ENCODE peak calls at places on chromosome 2, in ten cellular contexts. A, L, R, O, M, C, W, Y, F and H are unnamed samples.
A peak's percentile ranks its signal among the peaks of the same experiment; 100 is the strongest.

GRCh38 chr2:83837823-83838222 is 621.3 kb downstream of the SUCLG1 start:
- DNase-seq in L (no peak), M (no peak), W (no peak), R (no peak), C (no peak), Y (no peak), F (no peak), A (no peak), O (no peak), H (no peak)

GRCh38 chr2:23566236-23567142 is 181.5 kb downstream of the KLHL29 start:
- DNase-seq in F (no peak), O (no peak), R (peak; percentile 9), M (peak; percentile 25), W (no peak), Y (no peak), L (no peak), C (no peak), A (no peak), H (peak; percentile 10)

GRCh38 chr2:177597759-177598158 is 205.2 kb downstream of the AGPS start:
- DNase-seq in O (peak; percentile 14), R (no peak), F (no peak), Y (no peak), W (no peak), M (no peak), C (no peak), L (no peak), A (no peak), H (no peak)

GRCh38 chr2:210955591-210955990 is 399.2 kb downstream of the CPS1 start:
- DNase-seq in F (no peak), R (no peak), M (no peak), Y (no peak), O (peak; percentile 60), A (no peak), C (no peak), W (peak; percentile 42), L (no peak), H (no peak)

GRCh38 chr2:33134086-33134763 is 187.5 kb downstream of the LTBP1 start:
- DNase-seq in R (no peak), L (peak; percentile 75), F (peak; percentile 51), M (no peak), O (peak; percentile 97), A (no peak), C (no peak), Y (peak; percentile 75), W (peak; percentile 99), H (no peak)

GRCh38 chr2:25699206-25699605 is 25.8 kb upstream of the DTNB start:
- DNase-seq in Y (no peak), C (no peak), A (no peak), L (no peak), F (no peak), M (no peak), O (no peak), W (no peak), R (no peak), H (no peak)

GRCh38 chr2:75055820-75056675 is 97.6 kb downstream of the POLE4 start:
- DNase-seq in F (no peak), M (peak; percentile 94), R (no peak), A (no peak), C (no peak), W (peak; percentile 87), Y (no peak), O (no peak), L (no peak), H (no peak)

GRCh38 chr2:106159867-106160785 is 34.0 kb downstream of the UXS1 start:
- DNase-seq in W (no peak), O (no peak), M (no peak), L (no peak), R (peak; percentile 19), F (no peak), Y (no peak), C (no peak), A (no peak), H (peak; percentile 70)

GRCh38 chr2:118853647-118854367 is 6.4 kb upstream of the EN1 start:
- DNase-seq in W (no peak), M (no peak), A (no peak), C (no peak), F (no peak), L (peak; percentile 39), R (no peak), Y (no peak), O (no peak), H (no peak)

GRCh38 chr2:201126308-201127127 is 10.6 kb downstream of the CFLAR start:
- DNase-seq in Y (no peak), C (no peak), L (no peak), W (no peak), M (peak; percentile 84), A (no peak), O (peak; percentile 71), F (no peak), R (peak; percentile 56), H (no peak)

GRCh38 chr2:201130524-201131186 is 14.7 kb downstream of the CFLAR start:
- DNase-seq in Y (no peak), A (no peak), R (no peak), F (no peak), W (peak; percentile 27), M (peak; percentile 66), C (no peak), L (no peak), O (peak; percentile 85), H (no peak)

GRCh38 chr2:201129044-201129505 is 13.1 kb downstream of the CFLAR start:
- DNase-seq in M (peak; percentile 76), R (peak; percentile 77), A (no peak), C (no peak), F (no peak), O (peak; percentile 67), W (peak; percentile 37), L (no peak), Y (no peak), H (no peak)

GRCh38 chr2:201127570-201127969 is 11.6 kb downstream of the CFLAR start:
- DNase-seq in M (peak; percentile 68), O (peak; percentile 45), F (no peak), L (peak; percentile 72), Y (peak; percentile 50), W (peak; percentile 38), R (no peak), A (no peak), C (no peak), H (peak; percentile 57)

GRCh38 chr2:201127128-201127521 is 11.2 kb downstream of the CFLAR start:
- DNase-seq in L (no peak), F (no peak), Y (no peak), A (no peak), C (no peak), R (peak; percentile 84), O (no peak), M (peak; percentile 61), W (no peak), H (no peak)
- H3K4me3 ChIP-seq in L (peak overlapping the region; percentile 100), F (peak overlapping the region; percentile 88), Y (no peak overlapping the region), A (no peak overlapping the region), C (peak overlapping the region; percentile 77), R (peak overlapping the region; percentile 23), O (no peak overlapping the region), M (peak overlapping the region; percentile 88), W (no peak overlapping the region), H (no peak overlapping the region)

DNA sequence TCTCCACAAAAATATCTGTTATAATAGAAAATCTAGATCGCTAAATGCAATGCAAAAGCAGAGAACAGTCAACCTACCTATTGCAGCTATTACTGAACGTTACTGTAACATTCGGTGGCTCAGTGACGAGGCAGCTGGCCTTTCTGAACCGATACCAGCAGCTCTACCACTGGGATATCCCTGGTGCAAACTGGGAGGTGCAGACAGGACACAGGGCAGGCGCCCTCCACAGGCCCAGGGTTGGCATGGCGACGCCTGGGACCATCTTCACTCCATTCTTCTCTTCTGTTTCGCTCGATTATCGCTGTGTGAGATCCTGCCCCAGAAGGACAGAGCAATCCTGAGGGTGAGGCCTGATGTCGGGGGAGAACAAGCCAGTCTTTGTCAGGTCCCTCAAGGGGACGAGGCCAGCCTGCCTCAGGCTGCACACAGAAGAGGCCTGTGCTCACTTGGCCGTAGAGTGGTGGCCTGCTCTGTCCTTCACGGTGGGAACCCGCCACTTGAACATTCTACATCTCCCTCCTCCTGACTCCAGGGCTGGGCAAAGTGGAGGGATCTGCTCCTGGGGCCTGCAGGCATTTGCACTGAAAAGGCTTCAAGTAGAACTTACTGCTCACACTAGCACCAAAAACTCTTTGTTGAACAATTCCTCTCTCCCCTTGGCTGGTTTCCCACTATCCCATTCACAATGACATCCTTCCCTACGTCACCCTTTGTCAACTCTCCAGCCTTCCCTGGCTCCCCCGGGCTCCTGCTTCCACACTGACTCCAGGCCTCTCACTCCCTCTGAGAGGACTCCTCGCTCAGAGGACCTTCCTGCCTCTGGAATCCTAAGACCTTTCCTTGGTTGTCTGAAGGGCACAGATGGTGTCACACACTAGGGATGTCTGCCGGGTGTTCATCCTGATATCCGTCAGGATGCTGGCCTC is 49.7 kb downstream of the CYRIA start:
- DNase-seq in L (peak; percentile 59), M (no peak), C (no peak), Y (no peak), R (no peak), F (peak; percentile 50), W (no peak), A (no peak), O (no peak), H (no peak)
- H3K4me3 ChIP-seq in L (no peak overlapping the region), M (no peak overlapping the region), C (no peak overlapping the region), Y (no peak overlapping the region), R (no peak overlapping the region), F (no peak overlapping the region), W (no peak overlapping the region), A (no peak overlapping the region), O (no peak overlapping the region), H (no peak overlapping the region)

DNA sequence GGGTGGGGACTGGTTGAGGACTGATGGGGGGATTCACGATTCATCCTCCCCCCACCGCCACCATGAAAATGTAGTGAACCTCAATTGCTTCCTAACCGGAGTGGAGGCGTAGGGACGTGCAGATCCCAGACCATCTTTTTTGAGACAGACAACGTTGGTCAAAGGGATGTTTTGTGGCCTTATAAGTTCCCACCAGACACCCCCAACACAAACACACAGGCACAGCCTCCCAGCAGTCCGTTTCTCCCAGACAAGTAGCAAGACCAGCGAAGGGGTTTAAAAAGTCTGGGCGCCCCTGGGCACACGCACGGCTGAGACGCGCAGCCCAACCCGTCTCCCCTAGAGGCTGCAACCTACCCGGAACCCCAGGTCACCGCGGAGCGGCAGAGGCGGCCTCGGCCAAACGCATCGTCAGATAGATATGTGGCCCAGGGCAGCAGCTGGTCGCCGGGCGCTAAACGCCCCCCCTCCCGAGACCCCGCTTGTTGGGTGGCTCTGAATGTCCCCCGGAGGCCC is 1.3 kb downstream of the GBX2 start:
- DNase-seq in F (no peak), C (no peak), O (no peak), L (no peak), R (no peak), M (no peak), Y (no peak), W (no peak), A (no peak), H (no peak)
- H3K4me3 ChIP-seq in F (peak overlapping the region; percentile 59), C (peak overlapping the region; percentile 38), O (peak overlapping the region; percentile 34), L (peak overlapping the region; percentile 62), R (peak overlapping the region; percentile 35), M (no peak overlapping the region), Y (peak overlapping the region; percentile 29), W (peak overlapping the region; percentile 50), A (no peak overlapping the region), H (no peak overlapping the region)

GRCh38 chr2:231667096-231667427 is 41.3 kb upstream of the PTMA start:
- DNase-seq in L (no peak), A (no peak), W (no peak), Y (no peak), O (no peak), C (no peak), M (no peak), R (no peak), F (no peak), H (no peak)
- H3K4me3 ChIP-seq in L (peak overlapping the region; percentile 72), A (no peak overlapping the region), W (no peak overlapping the region), Y (peak overlapping the region; percentile 55), O (peak overlapping the region; percentile 13), C (peak overlapping the region; percentile 63), M (peak overlapping the region; percentile 64), R (peak overlapping the region; percentile 63), F (peak overlapping the region; percentile 71), H (no peak overlapping the region)